ENCODE peak calls at places on chromosomes 11 and 22, in ten cellular contexts. A is HCT116, O is transverse colon, K is GM23338, P is HL-60, G is H1, Z is spleen, C is endothelial cell of umbilical vein, Y is Panc1, H is breast epithelium. Q is an unnamed sample.

GRCh38 chr11:134331565-134332188 is at the start of gene GLB1L2:
- DNase-seq in A (peak), O (peak), K (peak), P (no peak), G (no peak), Z (peak), C (peak), Y (no peak), H (peak), Q (peak)

GRCh38 chr22:21447694-21448402 is 19.3 kb upstream of the TMEM191C start:
- DNase-seq in A (no peak), O (no peak), K (peak), P (peak), G (no peak), Z (peak), C (no peak), Y (no peak), H (no peak), Q (peak)

GRCh38 chr11:1460396-1460795 is 26.2 kb downstream of the MOB2 start:
- DNase-seq in A (no peak), O (peak), K (no peak), P (no peak), G (no peak), Z (no peak), C (no peak), Y (no peak), H (no peak), Q (peak)

GRCh38 chr11:2771758-2772466 is 72.1 kb upstream of the KCNQ1OT1 start:
- DNase-seq in A (no peak), O (no peak), K (no peak), P (no peak), G (no peak), Z (peak), C (no peak), Y (no peak), H (peak), Q (peak)

GRCh38 chr22:35630387-35630793 is 13.3 kb upstream of the MB start:
- DNase-seq in A (peak), O (no peak), K (peak), P (no peak), G (no peak), Z (peak), C (no peak), Y (no peak), H (no peak), Q (no peak)

GRCh38 chr22:29375436-29376076 is 12.8 kb downstream of the AP1B1 start:
- DNase-seq in A (no peak), O (no peak), K (no peak), P (no peak), G (no peak), Z (peak), C (no peak), Y (no peak), H (no peak), Q (no peak)

GRCh38 chr22:25518000-25518663 is 46.3 kb upstream of the GRK3 start:
- DNase-seq in A (no peak), O (no peak), K (no peak), P (no peak), G (no peak), Z (no peak), C (no peak), Y (no peak), H (no peak), Q (no peak)

GRCh38 chr11:96173906-96174305 is 169.1 kb downstream of the MAML2 start:
- DNase-seq in A (no peak), O (no peak), K (no peak), P (no peak), G (no peak), Z (no peak), C (no peak), Y (no peak), H (no peak), Q (no peak)

GRCh38 chr11:129950319-129951034 is 52.2 kb downstream of the PRDM10 start:
- DNase-seq in A (no peak), O (peak), K (no peak), P (peak), G (no peak), Z (no peak), C (peak), Y (no peak), H (peak), Q (peak)

GRCh38 chr11:60658409-60658808 is 41.0 kb upstream of the MS4A8 start:
- DNase-seq in A (no peak), O (no peak), K (no peak), P (no peak), G (no peak), Z (no peak), C (no peak), Y (no peak), H (no peak), Q (no peak)

GRCh38 chr11:35259529-35259928 is 120.6 kb downstream of the CD44 start:
- DNase-seq in A (no peak), O (no peak), K (no peak), P (no peak), G (no peak), Z (no peak), C (no peak), Y (no peak), H (no peak), Q (no peak)

GRCh38 chr11:575996-576756 is at the start of gene PHRF1:
- DNase-seq in A (peak), O (peak), K (peak), P (peak), G (peak), Z (peak), C (peak), Y (peak), H (peak), Q (peak)

GRCh38 chr22:46876357-46876934 is 114.0 kb downstream of the TBC1D22A start:
- DNase-seq in A (no peak), O (no peak), K (no peak), P (no peak), G (no peak), Z (no peak), C (peak), Y (no peak), H (no peak), Q (no peak)

GRCh38 chr11:93567406-93567819 is 24.2 kb upstream of the SMCO4 start:
- DNase-seq in A (no peak), O (peak), K (no peak), P (no peak), G (no peak), Z (no peak), C (no peak), Y (no peak), H (peak), Q (no peak)

GRCh38 chr22:44538518-44539315 is 40.7 kb upstream of the RTL6 start:
- DNase-seq in A (no peak), O (no peak), K (no peak), P (no peak), G (no peak), Z (no peak), C (no peak), Y (no peak), H (no peak), Q (no peak)

GRCh38 chr11:12893787-12894672 is 115.1 kb upstream of the RASSF10 start:
- DNase-seq in A (peak), O (peak), K (peak), P (peak), G (no peak), Z (no peak), C (peak), Y (peak), H (peak), Q (peak)
- TF ChIP-seq POLR2AphosphoS5 in A (no peak), O (no peak), K (no peak), P (no peak), G (no peak), Z (no peak), C (no peak), Y (no peak), H (no peak), Q (no peak)

GRCh38 chr11:114075891-114076441 is 16.5 kb downstream of the ZBTB16 start:
- DNase-seq in A (peak), O (no peak), K (peak), P (peak), G (no peak), Z (no peak), C (peak), Y (no peak), H (no peak), Q (peak)

GRCh38 chr11:114078423-114078822 is 18.9 kb downstream of the ZBTB16 start:
- DNase-seq in A (no peak), O (no peak), K (no peak), P (no peak), G (no peak), Z (no peak), C (no peak), Y (no peak), H (no peak), Q (no peak)

GRCh38 chr11:114075343-114075610 is 15.8 kb downstream of the ZBTB16 start:
- DNase-seq in A (no peak), O (no peak), K (no peak), P (no peak), G (no peak), Z (no peak), C (no peak), Y (no peak), H (no peak), Q (no peak)

GRCh38 chr11:114077482-114078305 is 18.2 kb downstream of the ZBTB16 start:
- DNase-seq in A (no peak), O (peak), K (no peak), P (peak), G (no peak), Z (no peak), C (no peak), Y (no peak), H (no peak), Q (no peak)

DNA sequence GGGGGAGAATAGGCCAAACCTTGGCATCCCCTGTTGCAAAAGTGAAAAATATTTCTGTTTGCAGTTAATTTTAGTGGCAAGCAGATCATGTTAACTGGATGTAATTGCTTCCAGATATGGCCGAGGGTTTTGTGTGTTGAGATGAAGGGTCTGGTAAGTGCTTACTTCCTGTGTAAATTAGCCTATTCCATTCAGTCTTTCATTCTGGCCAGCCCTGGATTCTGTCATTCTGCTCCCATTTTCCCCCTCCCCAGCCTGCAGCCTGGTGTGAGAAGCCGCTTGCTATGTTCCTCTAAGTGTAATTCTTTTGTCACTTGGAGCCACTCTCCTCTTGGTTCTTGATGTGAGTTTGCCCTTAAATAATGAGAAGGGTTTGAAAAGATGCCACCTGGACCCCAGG is 17.5 kb downstream of the ZBTB16 start:
- DNase-seq in A (no peak), O (no peak), K (no peak), P (no peak), G (no peak), Z (no peak), C (no peak), Y (no peak), H (no peak), Q (no peak)
- TF ChIP-seq CTCF in A (no peak), O (no peak), K (no peak), P (no peak), G (no peak), Z (no peak), C (no peak), Y (no peak), H (no peak), Q (no peak)

GRCh38 chr11:10454902-10455631 is at the start of gene AMPD3:
- DNase-seq in A (peak), O (peak), K (peak), P (peak), G (no peak), Z (peak), C (no peak), Y (peak), H (no peak), Q (peak)
- TF ChIP-seq POLR2AphosphoS5 in A (peak), O (peak), K (no peak), P (no peak), G (no peak), Z (no peak), C (no peak), Y (peak), H (no peak), Q (peak)

GRCh38 chr11:76805206-76805913 is 22.2 kb downstream of the TSKU start:
- DNase-seq in A (no peak), O (no peak), K (no peak), P (no peak), G (no peak), Z (peak), C (no peak), Y (no peak), H (peak), Q (no peak)
- TF ChIP-seq CTCF in A (no peak), O (no peak), K (no peak), P (no peak), G (no peak), Z (no peak), C (no peak), Y (no peak), H (no peak), Q (no peak)

GRCh38 chr11:66568124-66568916 is at the start of gene CTSF:
- DNase-seq in A (no peak), O (peak), K (peak), P (peak), G (no peak), Z (peak), C (peak), Y (peak), H (peak), Q (peak)
- TF ChIP-seq POLR2AphosphoS5 in A (no peak), O (no peak), K (peak), P (no peak), G (no peak), Z (peak), C (no peak), Y (no peak), H (no peak), Q (peak)

GRCh38 chr22:37148031-37148651 is 1.6 kb downstream of the IL2RB start:
- DNase-seq in A (no peak), O (no peak), K (no peak), P (no peak), G (no peak), Z (peak), C (no peak), Y (no peak), H (no peak), Q (no peak)
- TF ChIP-seq CTCF in A (no peak), O (no peak), K (peak), P (no peak), G (no peak), Z (no peak), C (no peak), Y (no peak), H (no peak), Q (no peak)

DNA sequence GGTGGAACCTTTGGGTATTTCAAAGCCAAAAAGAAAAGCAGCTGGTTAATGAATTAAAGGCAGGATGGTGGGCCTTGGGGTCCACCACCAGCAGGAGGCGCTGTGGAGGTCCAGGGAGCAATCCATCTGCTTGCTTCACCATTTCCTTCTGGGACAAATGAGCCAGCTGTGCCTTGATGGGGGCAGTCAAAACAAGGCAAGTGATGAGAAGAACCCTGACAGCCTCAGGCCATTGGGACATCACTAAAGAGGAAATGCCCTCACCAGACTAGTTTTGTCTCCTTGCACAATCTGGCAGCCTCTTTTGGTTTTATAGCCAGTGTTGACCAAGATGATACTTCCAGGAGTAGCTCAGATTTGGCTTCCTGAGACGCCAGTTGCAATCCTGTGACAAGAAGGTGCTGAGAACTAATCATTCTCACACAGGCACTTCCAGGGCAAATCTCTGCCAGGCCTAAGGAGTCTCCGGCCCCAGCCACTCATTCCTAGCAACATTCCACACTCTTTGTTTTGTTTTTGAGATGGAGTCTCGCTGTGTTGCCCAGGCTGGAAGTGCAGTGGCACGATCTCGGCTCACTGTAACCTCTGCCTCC is 38.2 kb upstream of the WEE1 start:
- DNase-seq in A (peak), O (peak), K (peak), P (peak), G (peak), Z (peak), C (peak), Y (peak), H (peak), Q (peak)
- TF ChIP-seq POLR2AphosphoS5 in A (no peak), O (no peak), K (no peak), P (peak), G (no peak), Z (no peak), C (no peak), Y (no peak), H (peak), Q (peak)

DNA sequence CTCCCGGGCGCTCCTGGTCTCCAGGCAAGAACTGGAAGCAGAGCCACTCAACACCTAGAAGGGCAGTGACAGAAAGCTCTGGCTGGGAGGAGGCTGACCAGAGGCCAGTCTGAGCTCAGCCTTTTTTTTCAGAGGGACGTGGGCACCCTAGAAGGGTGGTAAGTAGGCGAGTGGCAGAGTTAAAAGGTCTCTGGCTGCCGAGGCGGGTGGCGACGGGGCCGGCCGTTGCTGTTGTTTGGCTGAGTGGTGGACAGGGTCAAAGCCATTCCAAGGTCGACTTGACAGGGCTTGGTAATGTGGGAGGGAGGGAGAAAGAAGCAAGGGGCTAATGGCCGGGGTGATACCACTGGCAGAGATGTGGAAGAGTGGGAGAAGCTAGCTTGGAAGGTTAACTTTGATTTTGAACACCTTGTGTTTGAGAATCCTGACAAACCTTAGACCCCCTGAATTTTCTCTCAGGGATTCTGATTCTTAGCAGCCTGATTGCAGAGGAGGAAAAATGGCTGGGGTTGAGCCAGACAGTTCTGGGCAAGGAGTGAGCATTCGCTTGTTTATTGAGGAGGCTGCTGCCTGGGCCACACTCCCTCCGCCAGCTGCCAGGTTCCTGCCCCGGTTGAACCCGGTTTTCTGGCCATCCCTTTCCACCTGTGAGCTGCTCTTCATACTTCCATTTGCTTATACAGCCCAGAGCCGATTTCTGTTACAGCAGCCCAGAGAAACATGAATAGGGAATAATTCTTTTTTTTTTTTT is 866 bp upstream of the SYCE3 start:
- DNase-seq in A (no peak), O (no peak), K (peak), P (no peak), G (no peak), Z (no peak), C (no peak), Y (no peak), H (no peak), Q (peak)
- TF ChIP-seq CTCF in A (no peak), O (no peak), K (no peak), P (no peak), G (no peak), Z (no peak), C (no peak), Y (no peak), H (no peak), Q (no peak)

GRCh38 chr11:86814775-86815174 is 14.4 kb downstream of the PRSS23 start:
- DNase-seq in A (no peak), O (no peak), K (no peak), P (no peak), G (no peak), Z (no peak), C (peak), Y (no peak), H (no peak), Q (no peak)
- TF ChIP-seq POLR2AphosphoS5 in A (no peak), O (peak), K (no peak), P (no peak), G (no peak), Z (no peak), C (no peak), Y (no peak), H (no peak), Q (no peak)